ENCODE peak calls at places on chromosomes 5 and 9, in nine cellular contexts. Q is aorta; U is PC-3; S is mammary epithelial cell; N is heart right ventricle; R is CD4-positive, CD25-positive, alpha-beta regulatory T cell; E is SJSA1; O is SJCRH30; K is stomach. B is an unnamed sample.

GRCh38 chr5:75260708-75261107 is 24.0 kb upstream of the ANKRD31 start:
- DNase-seq in U (no peak), O (no peak), Q (no peak), N (no peak), S (no peak), K (no peak), R (no peak), E (no peak), B (no peak)

GRCh38 chr9:97651646-97652045 is 18.0 kb downstream of the NCBP1 start:
- DNase-seq in R (no peak), U (no peak), O (no peak), E (no peak), N (no peak), K (no peak), Q (no peak), S (no peak), B (no peak)

GRCh38 chr5:113520429-113520828 is 6.9 kb downstream of the YTHDC2 start:
- DNase-seq in R (no peak), S (peak; percentile 74), K (no peak), Q (no peak), U (no peak), E (no peak), N (no peak), O (no peak), B (no peak)

GRCh38 chr5:74632947-74633356 is 7.6 kb downstream of the ENC1 start:
- DNase-seq in Q (no peak), N (no peak), R (no peak), E (peak; percentile 65), S (peak; percentile 82), O (no peak), K (no peak), U (peak; percentile 94), B (no peak)

GRCh38 chr5:100722657-100723056 is 180.4 kb downstream of the ST8SIA4 start:
- DNase-seq in K (no peak), U (no peak), S (no peak), N (no peak), E (no peak), R (no peak), O (no peak), Q (no peak), B (no peak)

GRCh38 chr9:116234091-116234490 is 80.5 kb downstream of the PAPPA start:
- DNase-seq in U (peak; percentile 45), K (no peak), O (peak; percentile 61), Q (no peak), E (peak; percentile 93), R (no peak), S (peak; percentile 59), N (no peak), B (no peak)

GRCh38 chr5:85823462-85824426 is 794.0 kb upstream of the COX7C start:
- DNase-seq in Q (no peak), N (no peak), U (peak; percentile 77), R (no peak), K (no peak), O (peak; percentile 8), S (no peak), E (no peak), B (no peak)

GRCh38 chr5:151667083-151667482 is 19.6 kb downstream of the SPARC start:
- DNase-seq in Q (no peak), S (no peak), R (no peak), O (no peak), K (no peak), U (no peak), E (no peak), N (no peak), B (no peak)

GRCh38 chr5:134252671-134253070 is 26.8 kb upstream of the PPP2CA start:
- DNase-seq in S (peak; percentile 90), K (no peak), N (no peak), U (peak; percentile 81), E (peak; percentile 76), R (no peak), Q (no peak), O (no peak), B (no peak)

GRCh38 chr5:34826347-34826746 is 12.6 kb upstream of the TTC23L start:
- DNase-seq in K (no peak), O (no peak), U (no peak), E (no peak), R (no peak), N (no peak), Q (no peak), S (no peak), B (no peak)

GRCh38 chr9:2016411-2017208 is 1.5 kb downstream of the SMARCA2 start:
- DNase-seq in S (peak; percentile 80), N (peak; percentile 81), Q (peak; percentile 92), O (peak; percentile 52), U (peak; percentile 58), R (peak; percentile 60), E (peak; percentile 52), K (peak; percentile 69), B (peak; percentile 85)

GRCh38 chr5:431001-431710 is 11.8 kb upstream of the EXOC3 start:
- DNase-seq in O (peak; percentile 44), U (peak; percentile 62), Q (peak; percentile 75), R (no peak), K (peak; percentile 44), S (no peak), E (peak; percentile 52), N (no peak), B (peak; percentile 69)

GRCh38 chr5:55986931-55987330 is 7.8 kb downstream of the IL6ST start:
- DNase-seq in N (no peak), S (no peak), R (no peak), E (no peak), Q (no peak), K (no peak), O (no peak), U (no peak), B (no peak)

GRCh38 chr9:75039006-75039405 is 10.9 kb upstream of the CARNMT1 start:
- DNase-seq in U (peak; percentile 39), Q (no peak), N (no peak), E (peak; percentile 61), O (no peak), K (no peak), R (no peak), S (no peak), B (no peak)

GRCh38 chr5:40904205-40904993 is 4.9 kb upstream of the C7 start:
- DNase-seq in R (no peak), K (peak; percentile 75), S (peak; percentile 49), N (peak; percentile 78), Q (no peak), O (peak; percentile 76), E (peak; percentile 46), U (peak; percentile 90), B (peak; percentile 70)

DNA sequence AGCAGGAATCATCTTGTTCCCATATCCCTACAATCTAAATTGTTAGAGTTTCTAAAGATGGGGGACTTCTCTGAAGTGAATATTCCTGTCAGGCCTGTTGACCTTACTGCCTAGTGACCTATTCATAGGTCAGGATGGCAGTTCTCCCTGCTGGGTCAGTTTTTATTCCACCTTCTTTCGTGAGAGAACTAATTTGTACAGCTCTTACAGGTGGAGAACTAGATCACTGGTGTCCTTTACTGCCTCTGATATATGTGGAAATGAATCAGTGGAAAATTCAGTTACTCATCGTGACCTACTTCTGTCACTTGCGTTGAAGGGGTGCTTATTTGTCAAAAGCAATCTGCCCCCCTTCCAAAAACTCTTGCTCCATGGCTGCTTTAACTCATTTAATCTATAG is 164.9 kb downstream of the CD180 start:
- DNase-seq in O (no peak), U (no peak), Q (no peak), E (no peak), K (no peak), S (no peak), R (no peak), N (no peak), B (no peak)
- H3K4me1 ChIP-seq in O (no peaks in the 10 kb centered on the region), U (peaks cover 3% of the 10 kb centered on the region), Q (peaks cover 7% of the 10 kb centered on the region), E (peaks cover 5% of the 10 kb centered on the region), K (no peaks in the 10 kb centered on the region), S (peaks cover 13% of the 10 kb centered on the region), R (peaks cover 40% of the 10 kb centered on the region), N (peaks cover 81% of the 10 kb centered on the region), B (peaks cover 16% of the 10 kb centered on the region)

GRCh38 chr9:113616116-113616515 is 152.6 kb downstream of the RGS3 start:
- DNase-seq in K (no peak), E (no peak), R (no peak), U (no peak), Q (peak; percentile 73), O (no peak), N (no peak), S (no peak), B (no peak)
- H3K4me1 ChIP-seq in K (peaks cover 38% of the 10 kb centered on the region), E (peaks cover 30% of the 10 kb centered on the region), R (no peaks in the 10 kb centered on the region), U (peaks cover 18% of the 10 kb centered on the region), Q (no peaks in the 10 kb centered on the region), O (peaks cover 63% of the 10 kb centered on the region), N (peaks cover 84% of the 10 kb centered on the region), S (peaks cover 33% of the 10 kb centered on the region), B (peaks cover 9% of the 10 kb centered on the region)

DNA sequence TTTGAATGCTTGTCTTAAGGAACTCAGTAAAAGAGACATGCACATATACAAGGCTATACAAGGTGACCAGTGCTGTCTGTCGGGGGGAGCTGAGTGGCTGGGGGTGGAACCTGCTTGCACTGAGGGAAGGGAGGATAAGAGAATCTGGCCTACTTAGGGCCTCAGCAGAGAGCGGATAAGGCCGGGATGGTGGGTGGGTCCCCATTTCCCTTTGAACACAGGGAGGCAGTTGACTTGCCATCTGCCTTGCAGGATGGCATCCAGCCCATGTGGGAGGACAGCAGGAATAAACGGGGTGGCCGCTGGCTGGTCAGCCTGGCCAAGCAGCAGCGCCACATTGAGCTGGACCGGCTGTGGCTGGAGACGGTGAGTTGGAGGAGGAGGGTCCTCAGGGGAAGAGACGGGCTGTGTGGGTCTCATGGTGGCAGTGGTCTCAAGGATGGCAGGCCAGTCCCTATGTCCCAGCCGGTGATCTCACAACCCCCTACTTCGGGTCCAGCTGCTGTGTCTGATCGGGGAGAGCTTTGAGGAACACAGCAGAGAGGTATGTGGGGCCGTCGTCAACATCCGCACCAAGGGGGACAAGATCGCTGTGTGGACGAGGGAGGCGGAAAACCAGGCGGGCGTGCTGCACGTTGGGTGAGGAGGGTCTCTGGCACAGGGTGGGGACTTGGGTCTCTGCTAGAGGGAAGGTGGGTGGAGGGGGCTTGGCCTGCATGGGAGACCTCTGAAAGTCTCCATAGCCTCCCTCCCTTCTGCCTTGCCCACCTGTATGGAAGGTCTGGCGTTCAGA is 2.2 kb upstream of the TSPAN17 start:
- DNase-seq in K (no peak), U (no peak), N (no peak), S (no peak), R (no peak), E (no peak), O (no peak), Q (no peak), B (no peak)
- H3K4me1 ChIP-seq in K (peaks cover 23% of the 10 kb centered on the region), U (peaks cover 17% of the 10 kb centered on the region), N (peaks cover 18% of the 10 kb centered on the region), S (peaks cover 13% of the 10 kb centered on the region), R (peaks cover 30% of the 10 kb centered on the region), E (peaks cover 16% of the 10 kb centered on the region), O (peaks cover 3% of the 10 kb centered on the region), Q (no peaks in the 10 kb centered on the region), B (peaks cover 9% of the 10 kb centered on the region)

DNA sequence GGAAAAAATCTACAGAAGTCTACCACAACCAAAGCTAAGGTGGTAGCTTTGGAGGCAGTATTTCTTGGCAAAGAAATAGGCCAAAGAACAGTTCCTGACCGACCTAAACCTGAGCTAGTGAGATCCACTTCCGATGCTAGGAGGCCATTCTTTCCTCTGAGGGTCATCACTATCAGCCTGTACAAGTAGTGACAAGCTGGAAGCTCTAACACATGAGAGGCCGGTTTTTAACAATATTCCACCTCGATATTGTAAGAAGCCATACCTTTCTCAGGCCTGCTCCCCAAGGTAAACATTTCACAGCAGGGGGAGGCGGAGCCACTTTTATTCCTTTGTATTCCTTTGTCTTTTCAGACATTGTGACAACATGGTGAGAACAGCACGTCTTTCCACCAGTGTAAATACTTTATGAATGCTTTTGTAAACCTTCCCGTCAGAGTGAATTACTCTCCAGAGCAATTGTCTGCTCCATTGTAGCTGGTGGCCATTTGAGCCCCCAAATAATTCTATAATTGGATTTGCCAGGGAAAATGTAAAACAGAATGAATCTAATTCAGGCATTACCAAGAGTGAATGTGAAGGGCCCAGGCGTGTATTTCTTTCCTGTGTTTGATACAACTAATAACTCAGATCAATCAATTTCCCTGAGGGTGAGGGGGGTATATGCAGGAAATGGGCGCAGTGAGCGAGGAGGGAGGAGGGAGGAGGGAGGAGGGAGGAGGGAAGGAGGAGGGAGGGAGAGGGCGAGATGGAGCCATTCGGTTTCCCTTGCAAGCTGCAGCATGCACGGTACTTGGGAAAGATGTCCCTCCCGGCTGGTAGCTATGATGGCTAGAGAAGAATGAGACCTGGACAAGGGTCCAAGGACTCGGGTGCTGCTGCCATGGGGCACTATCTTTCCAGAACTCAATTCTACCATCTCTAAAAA is 166.6 kb downstream of the CDK5RAP2 start:
- DNase-seq in N (no peak), Q (no peak), S (no peak), E (no peak), U (no peak), R (no peak), O (no peak), K (no peak), B (no peak)
- H3K4me1 ChIP-seq in N (peaks cover 19% of the 10 kb centered on the region), Q (no peaks in the 10 kb centered on the region), S (no peaks in the 10 kb centered on the region), E (no peaks in the 10 kb centered on the region), U (no peaks in the 10 kb centered on the region), R (no peaks in the 10 kb centered on the region), O (no peaks in the 10 kb centered on the region), K (no peaks in the 10 kb centered on the region), B (no peaks in the 10 kb centered on the region)